ENCODE peak calls at places on chromosomes 12 and 14, in nine cellular contexts. S, Y, C, G, Q, R, I, Z and O are unnamed samples.

GRCh38 chr12:5259523-5259922 is 172.4 kb upstream of the NTF3 start:
- DNase-seq in Q (no peak), C (peak), Y (no peak), R (no peak), S (peak), G (peak), Z (peak), I (no peak), O (no peak)

GRCh38 chr12:83856803-83857202 is 1055.8 kb downstream of the SLC6A15 start:
- DNase-seq in C (no peak), R (no peak), Z (no peak), I (no peak), S (no peak), Q (no peak), G (no peak), Y (no peak), O (no peak)

GRCh38 chr12:16348435-16349131 is 1.1 kb downstream of the MGST1 start:
- DNase-seq in S (no peak), Z (no peak), C (peak), I (no peak), G (peak), Y (no peak), Q (no peak), R (no peak), O (no peak)

GRCh38 chr12:27361372-27361771 is 28.7 kb downstream of the BMAL2 start:
- DNase-seq in Y (no peak), R (no peak), S (peak), Q (no peak), Z (peak), G (peak), C (peak), I (no peak), O (no peak)

GRCh38 chr14:53529519-53529918 is 376.4 kb upstream of the DDHD1 start:
- DNase-seq in Y (no peak), Q (no peak), S (no peak), Z (no peak), C (peak), I (no peak), G (peak), R (no peak), O (no peak)

GRCh38 chr12:97046901-97047300 is 139.8 kb downstream of the NEDD1 start:
- DNase-seq in C (no peak), Y (no peak), Z (no peak), R (no peak), I (no peak), S (no peak), Q (no peak), G (no peak), O (no peak)

GRCh38 chr14:97956944-97957343 is 1159.8 kb downstream of the VRK1 start:
- DNase-seq in Z (no peak), C (no peak), Y (no peak), G (no peak), I (no peak), Q (no peak), S (no peak), R (no peak), O (no peak)

GRCh38 chr14:32043624-32044023 is 33.5 kb upstream of the ARHGAP5 start:
- DNase-seq in C (no peak), S (no peak), G (no peak), Q (no peak), Z (no peak), I (no peak), R (no peak), Y (no peak), O (no peak)

GRCh38 chr12:143964-144649 is 69.8 kb downstream of the SLC6A12 start:
- DNase-seq in C (peak), R (no peak), I (no peak), G (no peak), Y (no peak), Z (peak), S (peak), Q (no peak), O (no peak)

GRCh38 chr14:31536201-31536960 is 24.8 kb upstream of the NUBPL start:
- DNase-seq in C (no peak), I (no peak), R (no peak), Q (no peak), Y (no peak), G (no peak), S (no peak), Z (no peak), O (no peak)

GRCh38 chr14:93331375-93332031 is 1.3 kb downstream of the BTBD7 start:
- DNase-seq in Y (no peak), Z (no peak), I (no peak), R (no peak), S (no peak), G (no peak), Q (no peak), C (no peak), O (no peak)

GRCh38 chr12:22262309-22262708 is 72.2 kb downstream of the ST8SIA1 start:
- DNase-seq in C (no peak), Q (no peak), I (no peak), S (peak), G (peak), R (no peak), Z (peak), Y (no peak), O (no peak)

GRCh38 chr12:32893458-32893857 is 3.1 kb downstream of the PKP2 start:
- DNase-seq in C (no peak), Y (no peak), G (no peak), Q (peak), S (no peak), Z (peak), I (no peak), R (no peak), O (no peak)
- H3K4me3 ChIP-seq in C (no peak), Y (no peak), G (no peak), Q (peak), S (no peak), Z (no peak), I (no peak), R (no peak), O (no peak)

GRCh38 chr14:73633115-73633514 is 11.7 kb upstream of the DNAL1 start:
- DNase-seq in I (no peak), S (no peak), Z (no peak), G (no peak), Q (no peak), Y (no peak), C (no peak), R (no peak), O (no peak)
- H3K4me3 ChIP-seq in I (peak), S (no peak), Z (no peak), G (no peak), Q (no peak), Y (peak), C (peak), R (no peak), O (peak)

DNA sequence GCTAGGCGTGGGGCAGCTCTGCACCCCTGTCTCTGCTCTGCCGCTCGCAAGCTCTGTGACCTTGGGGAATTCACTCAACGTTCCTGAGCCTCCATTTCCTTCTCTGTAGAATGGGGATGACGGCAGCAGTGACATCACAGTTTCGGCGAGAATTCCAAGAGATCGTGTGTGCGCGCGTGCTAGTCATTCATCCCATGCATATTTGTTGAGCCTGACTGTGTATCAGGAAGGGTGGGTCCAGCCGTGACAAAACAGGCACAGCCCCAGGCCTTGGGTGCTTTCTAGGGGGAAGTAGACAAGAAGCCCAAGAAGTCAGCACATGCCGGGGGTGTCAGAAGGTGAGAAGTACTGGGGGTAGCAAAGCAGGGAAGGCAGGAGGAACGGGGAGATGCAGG is 145.6 kb upstream of the NCOR2 start:
- DNase-seq in S (no peak), R (no peak), Z (peak), I (peak), Y (no peak), Q (no peak), G (no peak), C (no peak), O (peak)
- H3K4me3 ChIP-seq in S (no peak), R (peak), Z (peak), I (peak), Y (no peak), Q (no peak), G (no peak), C (no peak), O (peak)

GRCh38 chr14:99966912-99967311 is 98.3 kb upstream of the EVL start:
- DNase-seq in I (no peak), Q (no peak), G (no peak), R (no peak), Z (no peak), Y (no peak), S (no peak), C (no peak), O (no peak)

GRCh38 chr14:99969673-99970322 is 95.4 kb upstream of the EVL start:
- DNase-seq in Q (no peak), C (no peak), S (no peak), Z (no peak), I (no peak), Y (no peak), G (no peak), R (no peak), O (no peak)

GRCh38 chr14:99966436-99966835 is 98.8 kb upstream of the EVL start:
- DNase-seq in Z (no peak), S (no peak), C (no peak), G (no peak), Q (no peak), Y (no peak), I (no peak), R (no peak), O (no peak)

GRCh38 chr14:99968931-99969330 is 96.3 kb upstream of the EVL start:
- DNase-seq in R (no peak), Y (no peak), C (peak), Z (peak), G (peak), Q (no peak), S (no peak), I (no peak), O (no peak)

GRCh38 chr14:99968156-99968920 is 96.9 kb upstream of the EVL start:
- DNase-seq in G (peak), Y (no peak), S (peak), Z (peak), I (no peak), Q (no peak), C (peak), R (no peak), O (no peak)
- H3K4me3 ChIP-seq in G (no peak), Y (no peak), S (no peak), Z (no peak), I (no peak), Q (no peak), C (peak), R (no peak), O (no peak)

DNA sequence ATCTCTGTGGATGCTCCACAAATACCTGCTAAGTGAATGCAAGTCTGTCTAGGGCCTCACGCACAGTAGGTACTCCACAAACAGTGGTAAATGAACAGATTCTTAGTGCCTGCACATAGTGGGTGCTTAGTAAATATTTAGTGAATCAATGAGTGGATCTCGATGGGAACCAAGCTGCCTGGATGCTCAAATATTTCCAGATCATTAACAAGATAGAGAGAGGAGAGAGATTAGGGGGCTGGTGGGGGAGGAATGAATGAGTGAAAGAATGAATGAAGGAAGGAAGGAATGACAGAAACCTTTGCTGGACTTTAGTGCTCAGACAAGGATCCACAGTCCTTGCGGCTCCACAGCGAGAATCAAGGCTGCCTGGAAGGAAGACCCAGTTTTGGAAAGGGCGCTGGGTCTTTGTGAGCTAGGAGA is 118.2 kb downstream of the SCARB1 start:
- DNase-seq in Z (no peak), I (no peak), Q (no peak), G (no peak), S (no peak), R (no peak), Y (no peak), C (no peak), O (no peak)
- H3K4me3 ChIP-seq in Z (no peak), I (no peak), Q (no peak), G (no peak), S (no peak), R (no peak), Y (no peak), C (no peak), O (no peak)

DNA sequence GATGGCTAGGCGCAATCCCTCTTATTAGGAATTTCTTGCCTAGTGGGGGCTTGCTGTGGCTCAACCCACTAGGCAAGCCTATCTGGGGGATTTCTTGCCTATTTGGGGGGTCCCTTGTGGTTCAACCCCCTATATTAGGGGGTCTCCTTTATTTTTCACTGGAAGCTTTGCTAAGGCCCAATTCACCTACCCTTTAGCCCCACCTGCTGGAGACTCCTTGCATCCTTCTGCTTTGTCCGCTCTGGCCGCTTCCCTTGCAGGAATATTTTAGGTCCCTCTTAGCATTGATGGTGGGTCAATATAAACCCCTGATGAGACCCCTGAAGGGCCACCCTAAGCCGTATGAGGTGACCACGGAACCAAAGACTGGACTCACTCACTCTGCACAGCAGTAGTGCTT is 1552.1 kb downstream of the AACS start:
- DNase-seq in S (no peak), Y (no peak), G (peak), C (no peak), Q (no peak), R (no peak), I (no peak), Z (no peak), O (no peak)
- H3K4me3 ChIP-seq in S (no peak), Y (no peak), G (no peak), C (no peak), Q (no peak), R (no peak), I (no peak), Z (no peak), O (no peak)

GRCh38 chr14:61322799-61323290 is 1.5 kb downstream of the PRKCH start:
- DNase-seq in R (peak), Q (peak), C (no peak), I (no peak), S (no peak), Z (no peak), Y (no peak), G (peak), O (no peak)
- H3K4me3 ChIP-seq in R (peak), Q (peak), C (no peak), I (peak), S (no peak), Z (no peak), Y (peak), G (no peak), O (peak)

GRCh38 chr12:44874981-44875416 is 1.1 kb downstream of the NELL2 start:
- DNase-seq in I (no peak), G (peak), Z (no peak), C (no peak), R (no peak), Y (no peak), S (no peak), Q (no peak), O (no peak)

GRCh38 chr12:44873898-44874297 is 2.2 kb downstream of the NELL2 start:
- DNase-seq in Y (no peak), R (no peak), I (no peak), S (peak), G (peak), C (peak), Q (peak), Z (peak), O (no peak)

GRCh38 chr12:44875417-44875953 is 630 bp downstream of the NELL2 start:
- DNase-seq in R (no peak), S (no peak), Q (peak), C (no peak), G (peak), Y (peak), I (no peak), Z (no peak), O (no peak)

GRCh38 chr12:44875954-44876553 is at the start of gene NELL2:
- DNase-seq in G (peak), S (peak), Z (peak), Y (peak), C (peak), R (peak), I (no peak), Q (peak), O (no peak)

GRCh38 chr12:44876554-44877275 is 600 bp upstream of the NELL2 start:
- DNase-seq in R (no peak), Q (peak), C (peak), I (no peak), Z (peak), G (peak), S (peak), Y (peak), O (no peak)
- H3K4me3 ChIP-seq in R (peak), Q (peak), C (peak), I (peak), Z (peak), G (peak), S (peak), Y (peak), O (peak)

DNA sequence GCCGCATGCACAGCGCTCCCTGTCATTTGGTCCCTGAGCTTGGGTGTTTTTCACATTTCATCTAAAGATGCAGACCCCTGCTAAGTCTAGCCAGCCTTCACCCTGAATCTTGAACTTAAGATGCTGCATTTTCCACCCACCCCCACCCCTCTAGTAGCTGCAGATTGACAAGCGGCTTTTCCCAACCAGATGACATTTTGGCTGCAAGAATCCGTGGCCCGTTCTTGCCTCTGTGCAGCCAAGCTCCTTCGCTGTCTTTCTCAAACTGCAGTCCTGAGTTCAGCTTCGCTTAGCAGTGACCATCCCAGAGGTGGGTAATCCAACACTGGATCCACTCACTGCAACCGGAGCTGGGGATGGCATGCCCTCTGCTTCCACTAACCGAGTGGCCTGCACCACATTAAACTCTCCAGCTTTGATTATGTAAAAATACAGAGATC is 757 bp upstream of the NFYB start:
- DNase-seq in G (peak), S (no peak), Q (peak), Z (no peak), R (no peak), I (no peak), C (peak), Y (no peak), O (no peak)
- H3K4me3 ChIP-seq in G (peak), S (peak), Q (peak), Z (peak), R (peak), I (peak), C (peak), Y (peak), O (peak)